ENCODE peak calls at places on chromosome X, in nine cellular contexts. B, F, G, H, P, Z, M, C and U are unnamed samples.

GRCh38 chrX:118717703-118718391 is 9.6 kb upstream of the IL13RA1 start:
- DNase-seq in C (no peak), M (no peak), Z (no peak), B (no peak), H (no peak), P (no peak), F (no peak), G (no peak), U (no peak)

GRCh38 chrX:3717742-3718420 is 4.4 kb upstream of the PRKX start:
- DNase-seq in G (no peak), Z (no peak), B (no peak), C (no peak), H (no peak), M (no peak), F (no peak), P (peak; percentile 64), U (no peak)

GRCh38 chrX:69158166-69159040 is 6.8 kb downstream of the PJA1 start:
- DNase-seq in P (peak; percentile 82), B (peak; percentile 40), M (peak; percentile 91), F (peak; percentile 71), C (peak; percentile 49), G (peak; percentile 59), Z (no peak), H (peak; percentile 87), U (no peak)

GRCh38 chrX:110732274-110732673 is 63.3 kb downstream of the CHRDL1 start:
- DNase-seq in B (no peak), M (no peak), H (peak; percentile 76), P (no peak), C (peak; percentile 30), Z (no peak), F (no peak), G (no peak), U (no peak)

GRCh38 chrX:110168585-110168984 is 149.3 kb downstream of the AMMECR1 start:
- DNase-seq in C (no peak), Z (no peak), M (no peak), P (peak; percentile 47), G (no peak), H (no peak), F (no peak), B (peak; percentile 53), U (no peak)

GRCh38 chrX:103687073-103687695 is 685 bp upstream of the MORF4L2 start:
- DNase-seq in G (peak; percentile 97), F (peak; percentile 82), H (peak; percentile 96), M (no peak), Z (no peak), B (peak; percentile 85), P (peak; percentile 88), C (peak; percentile 82), U (no peak)

GRCh38 chrX:19410259-19410658 is 66.5 kb downstream of the PDHA1 start:
- DNase-seq in H (no peak), F (no peak), M (no peak), Z (no peak), P (no peak), B (no peak), G (no peak), C (no peak), U (no peak)

GRCh38 chrX:136203438-136203837 is 47.8 kb downstream of the MAP7D3 start:
- DNase-seq in G (no peak), C (no peak), M (no peak), F (no peak), Z (no peak), B (no peak), P (no peak), H (no peak), U (no peak)

GRCh38 chrX:12811658-12812057 is 20.4 kb downstream of the PRPS2 start:
- DNase-seq in F (no peak), G (no peak), M (no peak), Z (no peak), P (no peak), H (no peak), C (no peak), B (no peak), U (no peak)

GRCh38 chrX:153771686-153772607 is 7.9 kb downstream of the PLXNB3 start:
- DNase-seq in M (no peak), F (no peak), P (no peak), C (no peak), G (no peak), Z (no peak), H (no peak), B (no peak), U (no peak)

GRCh38 chrX:40843643-40844042 is 108.3 kb upstream of the MED14 start:
- DNase-seq in Z (no peak), C (no peak), G (no peak), B (no peak), F (no peak), M (no peak), H (no peak), P (no peak), U (no peak)

GRCh38 chrX:22314692-22315091 is 42.0 kb downstream of the CBLL2 start:
- DNase-seq in C (peak; percentile 65), G (no peak), H (no peak), P (no peak), Z (no peak), F (peak; percentile 17), M (no peak), B (no peak), U (no peak)

GRCh38 chrX:152993933-152994332 is at the start of gene PNMA5:
- DNase-seq in G (no peak), B (no peak), C (no peak), H (no peak), F (no peak), P (no peak), M (no peak), Z (no peak), U (no peak)

GRCh38 chrX:69133561-69134542 is 31.4 kb downstream of the PJA1 start:
- DNase-seq in C (peak; percentile 81), Z (no peak), G (peak; percentile 56), B (no peak), F (peak; percentile 54), P (peak; percentile 84), M (no peak), H (peak; percentile 60), U (peak; percentile 80)

GRCh38 chrX:153909024-153909979 is 4.8 kb downstream of the AVPR2 start:
- DNase-seq in P (no peak), C (peak; percentile 62), H (peak; percentile 61), Z (no peak), F (no peak), M (no peak), B (no peak), G (no peak), U (no peak)

GRCh38 chrX:68997911-68998310 is 167.3 kb downstream of the PJA1 start:
- DNase-seq in C (no peak), M (no peak), G (peak; percentile 38), F (no peak), P (peak; percentile 88), H (peak; percentile 82), B (peak; percentile 47), Z (no peak), U (no peak)

GRCh38 chrX:20267924-20268701 is 1.4 kb upstream of the RPS6KA3 start:
- DNase-seq in M (no peak), F (peak; percentile 27), G (peak; percentile 49), H (peak; percentile 82), Z (no peak), C (peak; percentile 50), P (peak; percentile 63), B (no peak), U (no peak)

GRCh38 chrX:15059488-15059887 is 186.3 kb downstream of the MOSPD2 start:
- DNase-seq in H (no peak), C (no peak), G (peak; percentile 8), P (no peak), M (no peak), F (no peak), B (peak; percentile 7), Z (no peak), U (no peak)

GRCh38 chrX:15050395-15050794 is 177.2 kb downstream of the MOSPD2 start:
- DNase-seq in M (no peak), P (no peak), B (no peak), C (no peak), Z (no peak), H (no peak), G (no peak), F (no peak), U (no peak)

GRCh38 chrX:15056044-15056443 is 182.8 kb downstream of the MOSPD2 start:
- DNase-seq in B (no peak), Z (no peak), G (no peak), P (no peak), F (no peak), C (no peak), H (no peak), M (no peak), U (no peak)

GRCh38 chrX:15055146-15055930 is 182.1 kb downstream of the MOSPD2 start:
- DNase-seq in B (peak; percentile 34), G (no peak), F (no peak), Z (no peak), C (no peak), P (no peak), M (no peak), H (no peak), U (no peak)
- H3K4me1 ChIP-seq in B (no peaks in the 10 kb centered on the region), G (no peaks in the 10 kb centered on the region), F (no peaks in the 10 kb centered on the region), Z (no peaks in the 10 kb centered on the region), C (no peaks in the 10 kb centered on the region), P (no peaks in the 10 kb centered on the region), M (no peaks in the 10 kb centered on the region), H (no peaks in the 10 kb centered on the region), U (no peaks in the 10 kb centered on the region)

GRCh38 chrX:150575415-150575814 is 7.0 kb downstream of the MTM1 start:
- DNase-seq in M (no peak), Z (no peak), G (peak; percentile 16), P (peak; percentile 13), B (peak; percentile 46), H (no peak), F (no peak), C (no peak), U (no peak)
- H3K4me1 ChIP-seq in M (peaks cover 32% of the 10 kb centered on the region), Z (peaks cover 14% of the 10 kb centered on the region), G (peaks cover 5% of the 10 kb centered on the region), P (no peaks in the 10 kb centered on the region), B (no peaks in the 10 kb centered on the region), H (peaks cover 4% of the 10 kb centered on the region), F (peaks cover 18% of the 10 kb centered on the region), C (peaks cover 5% of the 10 kb centered on the region), U (no peaks in the 10 kb centered on the region)

GRCh38 chrX:132676102-132676501 is 187.3 kb upstream of the MBNL3 start:
- DNase-seq in F (no peak), H (no peak), Z (no peak), C (no peak), B (no peak), M (no peak), G (no peak), P (no peak), U (no peak)

GRCh38 chrX:132677233-132677716 is 188.4 kb upstream of the MBNL3 start:
- DNase-seq in G (no peak), M (no peak), B (no peak), C (no peak), H (no peak), Z (no peak), F (no peak), P (no peak), U (no peak)

GRCh38 chrX:132671229-132671641 is 182.4 kb upstream of the MBNL3 start:
- DNase-seq in P (no peak), G (no peak), Z (no peak), H (no peak), C (peak; percentile 43), M (no peak), F (no peak), B (no peak), U (peak; percentile 57)

GRCh38 chrX:132676561-132677186 is 187.8 kb upstream of the MBNL3 start:
- DNase-seq in P (no peak), Z (no peak), H (no peak), C (peak; percentile 31), F (peak; percentile 1), B (no peak), M (no peak), G (peak; percentile 6), U (no peak)
- H3K4me1 ChIP-seq in P (peaks cover 5% of the 10 kb centered on the region), Z (no peaks in the 10 kb centered on the region), H (no peaks in the 10 kb centered on the region), C (peaks cover 4% of the 10 kb centered on the region), F (no peaks in the 10 kb centered on the region), B (no peaks in the 10 kb centered on the region), M (no peaks in the 10 kb centered on the region), G (no peaks in the 10 kb centered on the region), U (no peaks in the 10 kb centered on the region)

GRCh38 chrX:129769467-129770154 is 10.1 kb upstream of the SASH3 start:
- DNase-seq in G (no peak), P (no peak), C (no peak), F (no peak), Z (peak; percentile 73), M (no peak), B (no peak), H (peak; percentile 47), U (no peak)
- H3K4me1 ChIP-seq in G (peaks cover 3% of the 10 kb centered on the region), P (no peaks in the 10 kb centered on the region), C (peaks cover 4% of the 10 kb centered on the region), F (no peaks in the 10 kb centered on the region), Z (peaks cover 52% of the 10 kb centered on the region), M (no peaks in the 10 kb centered on the region), B (no peaks in the 10 kb centered on the region), H (no peaks in the 10 kb centered on the region), U (peaks cover 4% of the 10 kb centered on the region)